ENCODE peak calls at places on chromosomes 13 and 19, in six cellular contexts. O is breast epithelium, J is stomach, F is thyroid gland, L is tibial artery, E is fibroblast of lung. M is an unnamed sample. For H3K36me3, the result is how much of the 10 kb centered on the place peaks cover.

GRCh38 chr13:48437381-48437780 is 24.5 kb upstream of the LPAR6 start:
- DNase-seq in O (no peak), J (peak), F (peak), L (peak), E (peak), M (peak)

GRCh38 chr13:30719521-30719914 is 15.8 kb upstream of the ALOX5AP start:
- DNase-seq in O (no peak), J (no peak), F (no peak), L (no peak), E (no peak), M (no peak)

GRCh38 chr19:31255863-31256600 is 93.2 kb downstream of the TSHZ3 start:
- DNase-seq in O (no peak), J (no peak), F (no peak), L (peak), E (no peak), M (no peak)

GRCh38 chr13:114112231-114112825 is 20.1 kb downstream of the RASA3 start:
- DNase-seq in O (peak), J (no peak), F (no peak), L (peak), E (peak), M (no peak)

GRCh38 chr19:2083174-2083854 is 12.8 kb downstream of the MOB3A start:
- DNase-seq in O (no peak), J (no peak), F (no peak), L (no peak), E (no peak), M (peak)

GRCh38 chr13:30113983-30114491 is 193.3 kb downstream of the KATNAL1 start:
- DNase-seq in O (no peak), J (peak), F (peak), L (no peak), E (no peak), M (no peak)

GRCh38 chr13:29785978-29786377 is 64.4 kb downstream of the UBL3 start:
- DNase-seq in O (no peak), J (no peak), F (no peak), L (no peak), E (no peak), M (no peak)

GRCh38 chr13:73168993-73169401 is 110.2 kb downstream of the KLF5 start:
- DNase-seq in O (no peak), J (peak), F (no peak), L (no peak), E (no peak), M (no peak)

GRCh38 chr13:108213946-108214345 is 1.4 kb downstream of the LIG4 start:
- DNase-seq in O (no peak), J (no peak), F (no peak), L (no peak), E (peak), M (no peak)

GRCh38 chr13:45341799-45342584 is 1.0 kb upstream of the TPT1 start:
- DNase-seq in O (no peak), J (peak), F (peak), L (peak), E (peak), M (no peak)

GRCh38 chr13:113950451-113951245 is 23.2 kb downstream of the C13orf46 start:
- DNase-seq in O (no peak), J (no peak), F (no peak), L (no peak), E (no peak), M (peak)

GRCh38 chr13:39108746-39109145 is 70.5 kb downstream of the NHLRC3 start:
- DNase-seq in O (no peak), J (no peak), F (no peak), L (no peak), E (no peak), M (no peak)

GRCh38 chr19:58001895-58002369 is 688 bp downstream of the ZNF606 start:
- DNase-seq in O (no peak), J (no peak), F (peak), L (no peak), E (peak), M (no peak)
- H3K36me3 ChIP-seq in O (under half), J (half or more), F (under half), L (half or more), E (under half), M (half or more)

GRCh38 chr19:52191951-52192350 is 2.1 kb downstream of the PPP2R1A start:
- DNase-seq in O (no peak), J (no peak), F (no peak), L (no peak), E (peak), M (no peak)
- H3K36me3 ChIP-seq in O (under half), J (under half), F (under half), L (under half), E (under half), M (under half)

DNA sequence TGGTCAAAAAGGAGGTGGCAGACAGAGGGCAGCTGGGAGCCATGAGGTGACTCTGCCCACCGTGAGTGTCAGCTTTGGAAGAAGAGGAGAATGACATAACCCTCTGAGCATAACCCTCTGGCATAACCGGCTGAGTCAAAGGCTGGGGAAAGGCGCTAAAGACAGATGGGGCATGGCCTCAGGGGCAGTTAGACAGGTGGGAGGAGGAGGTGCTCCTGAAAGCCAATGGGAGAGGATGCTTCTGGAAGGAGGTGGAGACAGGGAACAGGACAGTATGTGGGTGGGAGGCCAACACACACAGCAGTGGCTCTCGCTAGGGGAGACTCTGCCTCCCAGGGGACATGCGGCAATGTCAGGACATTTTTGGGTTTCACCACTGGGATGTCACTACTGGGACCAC is 17.1 kb downstream of the ELAVL1 start:
- DNase-seq in O (no peak), J (no peak), F (no peak), L (no peak), E (no peak), M (no peak)
- H3K36me3 ChIP-seq in O (under half), J (half or more), F (under half), L (half or more), E (under half), M (under half)

GRCh38 chr19:511101-511841 is 4.0 kb downstream of the TPGS1 start:
- DNase-seq in O (no peak), J (peak), F (no peak), L (no peak), E (no peak), M (no peak)

GRCh38 chr19:512548-513365 is 5.5 kb downstream of the TPGS1 start:
- DNase-seq in O (no peak), J (no peak), F (peak), L (no peak), E (no peak), M (no peak)

GRCh38 chr19:508204-509150 is 1.2 kb downstream of the TPGS1 start:
- DNase-seq in O (no peak), J (no peak), F (no peak), L (no peak), E (no peak), M (no peak)

GRCh38 chr19:513368-514165 is 6.3 kb downstream of the TPGS1 start:
- DNase-seq in O (no peak), J (no peak), F (no peak), L (no peak), E (no peak), M (peak)

DNA sequence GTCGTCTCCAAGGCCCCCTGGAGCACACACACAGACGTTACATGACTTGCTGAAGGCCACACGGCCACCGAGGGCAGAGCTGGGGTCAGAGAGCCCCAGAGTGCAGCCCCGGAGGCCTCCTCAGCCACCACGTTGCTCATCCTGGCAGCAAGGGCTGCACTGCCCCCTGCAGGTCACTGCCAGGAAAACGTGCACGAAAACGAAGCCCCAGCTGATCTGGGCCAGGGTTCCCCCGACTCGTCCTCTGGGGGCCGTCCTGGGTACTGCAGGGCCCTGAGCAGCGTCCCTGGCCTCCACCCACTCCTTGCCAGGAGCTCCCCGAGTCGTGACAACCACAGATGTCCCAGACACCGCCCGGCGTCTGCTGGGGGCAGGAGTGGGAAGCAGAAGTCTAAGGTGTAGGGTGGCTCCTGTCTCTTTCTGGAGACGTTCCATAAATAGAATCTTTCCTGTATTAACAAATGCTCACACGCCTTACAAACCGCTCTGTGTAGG is 3.4 kb downstream of the TPGS1 start:
- DNase-seq in O (no peak), J (peak), F (peak), L (no peak), E (peak), M (peak)
- H3K36me3 ChIP-seq in O (under half), J (under half), F (under half), L (under half), E (under half), M (under half)

DNA sequence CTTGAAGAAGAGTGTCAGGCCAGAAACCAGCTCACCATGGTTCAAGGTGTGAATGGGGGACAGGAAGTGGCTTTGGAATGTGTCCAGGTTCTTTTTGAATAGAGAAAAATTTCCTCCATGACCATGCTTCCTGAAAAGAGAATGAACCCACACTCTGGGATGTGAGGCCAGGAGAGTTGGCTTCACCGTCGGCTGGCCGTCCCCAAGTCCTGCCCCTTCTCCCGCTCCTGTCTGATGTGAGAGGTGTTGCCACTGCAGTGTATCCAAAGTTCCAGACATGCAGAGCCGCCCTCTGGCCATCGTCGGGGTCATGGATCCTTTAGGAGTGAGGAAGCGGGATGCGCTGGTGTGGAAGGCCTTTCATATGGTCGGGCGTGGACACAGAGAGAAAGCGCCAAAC is 101.2 kb downstream of the COL4A2 start:
- DNase-seq in O (no peak), J (no peak), F (no peak), L (no peak), E (no peak), M (no peak)
- H3K36me3 ChIP-seq in O (under half), J (under half), F (under half), L (under half), E (under half), M (under half)

GRCh38 chr19:48497728-48498575 is 13.7 kb downstream of the LMTK3 start:
- DNase-seq in O (no peak), J (no peak), F (no peak), L (no peak), E (no peak), M (no peak)

GRCh38 chr19:48500830-48501445 is 10.7 kb downstream of the LMTK3 start:
- DNase-seq in O (no peak), J (no peak), F (no peak), L (peak), E (no peak), M (no peak)

GRCh38 chr19:48498922-48499321 is 12.7 kb downstream of the LMTK3 start:
- DNase-seq in O (no peak), J (no peak), F (no peak), L (no peak), E (no peak), M (no peak)

GRCh38 chr19:48498576-48498879 is 13.1 kb downstream of the LMTK3 start:
- DNase-seq in O (no peak), J (no peak), F (no peak), L (no peak), E (no peak), M (no peak)

DNA sequence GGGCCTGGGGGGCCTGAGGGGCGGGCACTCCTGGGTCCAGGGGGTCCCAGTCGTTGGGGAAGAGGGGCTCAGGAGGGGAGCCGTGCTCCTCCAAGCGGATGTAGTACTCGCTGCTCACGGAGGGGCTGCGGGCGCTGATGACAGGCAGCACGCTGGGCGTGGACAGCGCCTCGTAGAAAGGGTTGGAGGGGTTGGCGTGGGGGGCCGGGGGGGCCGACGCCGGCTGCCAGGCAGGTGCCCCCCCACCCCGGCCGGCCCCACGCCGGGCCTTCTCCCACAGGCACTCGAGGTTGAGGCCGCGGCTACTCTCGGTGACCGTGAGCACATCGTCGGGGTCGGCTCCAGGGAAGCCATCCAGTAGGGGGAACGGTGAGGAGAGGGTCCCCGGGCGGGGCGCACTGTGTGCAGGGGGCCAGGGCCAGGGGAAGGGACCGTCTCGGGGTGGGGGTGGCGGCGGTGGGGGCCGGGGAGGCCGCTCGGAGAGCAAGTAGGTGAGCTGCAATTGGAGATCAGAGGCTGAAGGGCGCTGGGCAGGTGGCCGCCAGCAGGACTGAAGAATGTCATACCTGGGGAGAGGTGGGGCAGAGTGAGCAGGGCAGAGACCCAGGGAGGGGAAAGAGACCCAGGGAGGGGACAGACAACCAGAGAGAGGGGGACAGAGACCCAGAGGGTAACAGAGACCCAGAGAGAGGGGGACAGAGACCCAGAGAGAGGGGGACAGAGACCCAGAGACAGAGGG is 12.1 kb downstream of the LMTK3 start:
- DNase-seq in O (no peak), J (no peak), F (no peak), L (no peak), E (no peak), M (no peak)
- H3K36me3 ChIP-seq in O (under half), J (under half), F (under half), L (under half), E (under half), M (under half)

GRCh38 chr13:77285098-77285497 is 41.8 kb downstream of the MYCBP2 start:
- DNase-seq in O (no peak), J (no peak), F (no peak), L (no peak), E (no peak), M (no peak)
- H3K36me3 ChIP-seq in O (under half), J (under half), F (under half), L (under half), E (under half), M (under half)

GRCh38 chr13:79373916-79374315 is 32.1 kb downstream of the RBM26 start:
- DNase-seq in O (no peak), J (no peak), F (no peak), L (no peak), E (no peak), M (no peak)
- H3K36me3 ChIP-seq in O (under half), J (half or more), F (under half), L (half or more), E (under half), M (under half)

GRCh38 chr19:19055701-19056100 is 8.1 kb upstream of the SLC25A42 start:
- DNase-seq in O (no peak), J (no peak), F (no peak), L (no peak), E (no peak), M (no peak)
- H3K36me3 ChIP-seq in O (under half), J (half or more), F (under half), L (half or more), E (under half), M (under half)

GRCh38 chr19:10255358-10255757 is 3.3 kb downstream of the MRPL4 start:
- DNase-seq in O (no peak), J (no peak), F (no peak), L (no peak), E (no peak), M (no peak)
- H3K36me3 ChIP-seq in O (under half), J (half or more), F (under half), L (half or more), E (under half), M (half or more)

M was measured in heart left ventricle.